ENCODE peak calls at places on chromosome 10, in eight cellular contexts. One of them, this sample, is unnamed.

GRCh38 chr10:133056651-133057178 is 31.0 kb upstream of the ADGRA1 start:
- DNase-seq in cardiac muscle cell: no peak
- DNase-seq in A172: no peak
- DNase-seq in LoVo: no peak
- DNase-seq in substantia nigra: no peak
- DNase-seq in neural crest cell: no peak
- DNase-seq in omental fat pad: no peak
- DNase-seq in EL: no peak
- DNase-seq in this sample: no peak

GRCh38 chr10:73906524-73907447 is 4.1 kb upstream of the PLAU start:
- DNase-seq in cardiac muscle cell: peak
- DNase-seq in A172: peak
- DNase-seq in LoVo: peak
- DNase-seq in substantia nigra: no peak
- DNase-seq in neural crest cell: peak
- DNase-seq in omental fat pad: no peak
- DNase-seq in EL: peak
- DNase-seq in this sample: peak

GRCh38 chr10:77571490-77571889 is 66.1 kb downstream of the KCNMA1 start:
- DNase-seq in cardiac muscle cell: no peak
- DNase-seq in A172: no peak
- DNase-seq in LoVo: no peak
- DNase-seq in substantia nigra: no peak
- DNase-seq in neural crest cell: no peak
- DNase-seq in omental fat pad: no peak
- DNase-seq in EL: no peak
- DNase-seq in this sample: no peak

GRCh38 chr10:124306922-124307371 is 111.8 kb downstream of the OAT start:
- DNase-seq in cardiac muscle cell: no peak
- DNase-seq in A172: no peak
- DNase-seq in LoVo: no peak
- DNase-seq in substantia nigra: no peak
- DNase-seq in neural crest cell: no peak
- DNase-seq in omental fat pad: peak
- DNase-seq in EL: peak
- DNase-seq in this sample: no peak

GRCh38 chr10:57743711-57744110 is 524.0 kb downstream of the IPMK start:
- DNase-seq in cardiac muscle cell: no peak
- DNase-seq in A172: no peak
- DNase-seq in LoVo: no peak
- DNase-seq in substantia nigra: no peak
- DNase-seq in neural crest cell: no peak
- DNase-seq in omental fat pad: no peak
- DNase-seq in EL: no peak
- DNase-seq in this sample: no peak

GRCh38 chr10:112658900-112659328 is 211.9 kb downstream of the VTI1A start:
- DNase-seq in cardiac muscle cell: peak
- DNase-seq in A172: peak
- DNase-seq in LoVo: no peak
- DNase-seq in substantia nigra: no peak
- DNase-seq in neural crest cell: no peak
- DNase-seq in omental fat pad: no peak
- DNase-seq in EL: peak
- DNase-seq in this sample: no peak

GRCh38 chr10:123135415-123136141 is at the start of gene HMX3:
- DNase-seq in cardiac muscle cell: peak
- DNase-seq in A172: no peak
- DNase-seq in LoVo: no peak
- DNase-seq in substantia nigra: no peak
- DNase-seq in neural crest cell: no peak
- DNase-seq in omental fat pad: no peak
- DNase-seq in EL: peak
- DNase-seq in this sample: no peak

GRCh38 chr10:4606856-4607636 is 219.0 kb upstream of the AKR1E2 start:
- DNase-seq in cardiac muscle cell: no peak
- DNase-seq in A172: no peak
- DNase-seq in LoVo: no peak
- DNase-seq in substantia nigra: no peak
- DNase-seq in neural crest cell: no peak
- DNase-seq in omental fat pad: no peak
- DNase-seq in EL: no peak
- DNase-seq in this sample: no peak

GRCh38 chr10:76779163-76779820 is 858.3 kb downstream of the KCNMA1 start:
- DNase-seq in cardiac muscle cell: no peak
- DNase-seq in A172: peak
- DNase-seq in LoVo: no peak
- DNase-seq in substantia nigra: no peak
- DNase-seq in neural crest cell: peak
- DNase-seq in omental fat pad: no peak
- DNase-seq in EL: peak
- DNase-seq in this sample: no peak

GRCh38 chr10:3782456-3783312 is 2.3 kb downstream of the KLF6 start:
- DNase-seq in cardiac muscle cell: peak
- DNase-seq in A172: peak
- DNase-seq in LoVo: peak
- DNase-seq in substantia nigra: peak
- DNase-seq in neural crest cell: no peak
- DNase-seq in omental fat pad: no peak
- DNase-seq in EL: peak
- DNase-seq in this sample: no peak

GRCh38 chr10:26269754-26270153 is 53.2 kb downstream of the GAD2 start:
- DNase-seq in cardiac muscle cell: peak
- DNase-seq in A172: peak
- DNase-seq in LoVo: peak
- DNase-seq in substantia nigra: no peak
- DNase-seq in neural crest cell: peak
- DNase-seq in omental fat pad: no peak
- DNase-seq in EL: peak
- DNase-seq in this sample: no peak

GRCh38 chr10:31100176-31100575 is 68.5 kb upstream of the ZNF438 start:
- DNase-seq in cardiac muscle cell: no peak
- DNase-seq in A172: no peak
- DNase-seq in LoVo: no peak
- DNase-seq in substantia nigra: no peak
- DNase-seq in neural crest cell: no peak
- DNase-seq in omental fat pad: no peak
- DNase-seq in EL: no peak
- DNase-seq in this sample: no peak

GRCh38 chr10:72367301-72367970 is 12.7 kb upstream of the DNAJB12 start:
- DNase-seq in cardiac muscle cell: no peak
- DNase-seq in A172: no peak
- DNase-seq in LoVo: no peak
- DNase-seq in substantia nigra: no peak
- DNase-seq in neural crest cell: no peak
- DNase-seq in omental fat pad: no peak
- DNase-seq in EL: no peak
- DNase-seq in this sample: no peak

GRCh38 chr10:111261066-111261465 is 184.2 kb downstream of the ADRA2A start:
- DNase-seq in cardiac muscle cell: no peak
- DNase-seq in A172: peak
- DNase-seq in LoVo: no peak
- DNase-seq in substantia nigra: no peak
- DNase-seq in neural crest cell: no peak
- DNase-seq in omental fat pad: no peak
- DNase-seq in EL: peak
- DNase-seq in this sample: no peak

GRCh38 chr10:78805176-78805575 is 263.6 kb upstream of the ZMIZ1 start:
- DNase-seq in cardiac muscle cell: peak
- DNase-seq in A172: peak
- DNase-seq in LoVo: peak
- DNase-seq in substantia nigra: no peak
- DNase-seq in neural crest cell: no peak
- DNase-seq in omental fat pad: no peak
- DNase-seq in EL: peak
- DNase-seq in this sample: peak

GRCh38 chr10:122475130-122475529 is 13.8 kb downstream of the HTRA1 start:
- DNase-seq in cardiac muscle cell: peak
- DNase-seq in A172: no peak
- DNase-seq in LoVo: no peak
- DNase-seq in substantia nigra: no peak
- DNase-seq in neural crest cell: no peak
- DNase-seq in omental fat pad: no peak
- DNase-seq in EL: no peak
- DNase-seq in this sample: peak

GRCh38 chr10:72375585-72375984 is 20.9 kb upstream of the DNAJB12 start:
- DNase-seq in cardiac muscle cell: peak
- DNase-seq in A172: peak
- DNase-seq in LoVo: no peak
- DNase-seq in substantia nigra: no peak
- DNase-seq in neural crest cell: no peak
- DNase-seq in omental fat pad: no peak
- DNase-seq in EL: no peak
- DNase-seq in this sample: no peak

GRCh38 chr10:72087969-72088878 is at the start of gene SPOCK2:
- DNase-seq in cardiac muscle cell: peak
- DNase-seq in A172: no peak
- DNase-seq in LoVo: no peak
- DNase-seq in substantia nigra: no peak
- DNase-seq in neural crest cell: no peak
- DNase-seq in omental fat pad: no peak
- DNase-seq in EL: no peak
- DNase-seq in this sample: no peak

GRCh38 chr10:117165557-117166419 is 27.7 kb upstream of the VAX1 start:
- DNase-seq in cardiac muscle cell: peak
- DNase-seq in A172: no peak
- DNase-seq in LoVo: peak
- DNase-seq in substantia nigra: peak
- DNase-seq in neural crest cell: peak
- DNase-seq in omental fat pad: no peak
- DNase-seq in EL: peak
- DNase-seq in this sample: peak

GRCh38 chr10:19097151-19097550 is 48.5 kb downstream of the MALRD1 start:
- DNase-seq in cardiac muscle cell: no peak
- DNase-seq in A172: peak
- DNase-seq in LoVo: no peak
- DNase-seq in substantia nigra: no peak
- DNase-seq in neural crest cell: no peak
- DNase-seq in omental fat pad: no peak
- DNase-seq in EL: no peak
- DNase-seq in this sample: no peak

GRCh38 chr10:27723436-27723835 is 22.2 kb downstream of the MKX start:
- DNase-seq in cardiac muscle cell: peak
- DNase-seq in A172: peak
- DNase-seq in LoVo: no peak
- DNase-seq in substantia nigra: no peak
- DNase-seq in neural crest cell: no peak
- DNase-seq in omental fat pad: no peak
- DNase-seq in EL: peak
- DNase-seq in this sample: no peak

GRCh38 chr10:131150126-131150525 is 161.4 kb downstream of the TCERG1L start:
- DNase-seq in cardiac muscle cell: no peak
- DNase-seq in A172: no peak
- DNase-seq in LoVo: no peak
- DNase-seq in substantia nigra: no peak
- DNase-seq in neural crest cell: no peak
- DNase-seq in omental fat pad: no peak
- DNase-seq in EL: no peak
- DNase-seq in this sample: no peak

GRCh38 chr10:23081156-23081833 is 14.1 kb upstream of the MSRB2 start:
- DNase-seq in cardiac muscle cell: peak
- DNase-seq in A172: no peak
- DNase-seq in LoVo: no peak
- DNase-seq in substantia nigra: no peak
- DNase-seq in neural crest cell: no peak
- DNase-seq in omental fat pad: no peak
- DNase-seq in EL: no peak
- DNase-seq in this sample: no peak

GRCh38 chr10:67770537-67770936 is 67.5 kb downstream of the DNAJC12 start:
- DNase-seq in cardiac muscle cell: no peak
- DNase-seq in A172: no peak
- DNase-seq in LoVo: no peak
- DNase-seq in substantia nigra: no peak
- DNase-seq in neural crest cell: no peak
- DNase-seq in omental fat pad: no peak
- DNase-seq in EL: no peak
- DNase-seq in this sample: no peak

GRCh38 chr10:103648231-103648950 is 154.9 kb downstream of the NEURL1 start:
- DNase-seq in cardiac muscle cell: peak
- DNase-seq in A172: no peak
- DNase-seq in LoVo: no peak
- DNase-seq in substantia nigra: no peak
- DNase-seq in neural crest cell: no peak
- DNase-seq in omental fat pad: no peak
- DNase-seq in EL: no peak
- DNase-seq in this sample: peak

This sample was measured in ovary.